ENCODE peak calls at places on chromosomes 16 and 17, in six cellular contexts. K, R, B, O, N and V are unnamed samples.

GRCh38 chr17:29664743-29665479 is 42.2 kb upstream of the CORO6 start:
- DNase-seq in N (no peak), O (no peak), R (no peak), B (peak), K (no peak), V (no peak)

GRCh38 chr17:71677444-71677843 is 443.4 kb upstream of the SOX9 start:
- DNase-seq in O (no peak), N (no peak), B (no peak), K (no peak), R (no peak), V (no peak)

GRCh38 chr17:7610641-7611040 is 4.1 kb downstream of the FXR2 start:
- DNase-seq in R (no peak), K (no peak), O (no peak), N (no peak), B (no peak), V (no peak)

GRCh38 chr16:63577891-63578290 is 1541.7 kb upstream of the CDH8 start:
- DNase-seq in O (no peak), K (no peak), R (no peak), N (no peak), B (no peak), V (no peak)

GRCh38 chr16:57837305-57838125 is 35.2 kb upstream of the KIFC3 start:
- DNase-seq in B (no peak), R (no peak), O (no peak), N (no peak), K (no peak), V (no peak)

GRCh38 chr16:57382535-57383275 is 10.4 kb downstream of the CX3CL1 start:
- DNase-seq in N (no peak), O (no peak), R (no peak), B (no peak), K (no peak), V (no peak)

GRCh38 chr17:50693041-50693682 is 14.6 kb downstream of the ANKRD40 start:
- DNase-seq in N (no peak), O (no peak), B (no peak), K (no peak), R (no peak), V (no peak)

GRCh38 chr17:77892469-77893143 is 65.9 kb upstream of the TNRC6C start:
- DNase-seq in O (no peak), N (no peak), K (no peak), R (no peak), B (no peak), V (no peak)

GRCh38 chr17:67718325-67718941 is 697 bp downstream of the NOL11 start:
- DNase-seq in B (peak), R (peak), K (no peak), O (no peak), N (no peak), V (peak)

GRCh38 chr17:50634123-50634914 is at the start of gene ABCC3:
- DNase-seq in B (no peak), O (no peak), N (peak), R (peak), K (peak), V (no peak)

DNA sequence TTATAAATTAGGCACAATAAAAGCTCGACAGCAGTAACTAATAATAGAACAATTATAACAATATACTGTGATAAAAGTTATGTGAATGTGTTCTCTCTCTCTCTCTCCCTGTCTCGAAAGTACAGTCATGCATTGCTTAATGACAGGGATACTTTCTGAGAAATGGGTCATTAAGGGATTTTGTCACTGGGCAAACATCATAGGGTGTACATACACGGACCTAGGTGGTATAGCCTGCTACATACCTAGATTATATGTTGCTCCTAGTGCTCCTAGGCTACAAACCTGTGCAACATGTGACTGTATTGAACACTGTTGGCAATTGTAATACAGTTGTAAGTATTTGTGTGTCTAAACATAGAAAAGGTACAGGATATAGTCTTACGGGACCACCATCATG is 6.9 kb downstream of the ZNRF1 start:
- DNase-seq in O (no peak), R (no peak), K (no peak), N (no peak), B (no peak), V (no peak)
- H3K4me3 ChIP-seq in O (no peak), R (no peak), K (no peak), N (no peak), B (no peak), V (no peak)

GRCh38 chr17:54899721-54900456 is 763 bp upstream of the TOM1L1 start:
- DNase-seq in O (no peak), R (peak), B (no peak), N (peak), K (no peak), V (no peak)

GRCh38 chr17:54899201-54899600 is 1.5 kb upstream of the TOM1L1 start:
- DNase-seq in B (no peak), O (no peak), N (no peak), K (no peak), R (no peak), V (no peak)

GRCh38 chr17:54901230-54901847 is 687 bp downstream of the TOM1L1 start:
- DNase-seq in R (peak), K (no peak), O (no peak), N (peak), B (peak), V (no peak)

GRCh38 chr17:54902017-54902416 is 1.4 kb downstream of the TOM1L1 start:
- DNase-seq in K (no peak), O (no peak), R (no peak), B (no peak), N (no peak), V (no peak)

GRCh38 chr17:54900457-54901229 is at the start of gene TOM1L1:
- DNase-seq in N (peak), K (peak), B (peak), O (peak), R (peak), V (peak)
- TF ChIP-seq CTCF in N (peak), K (no peak), B (no peak), O (peak), R (peak), V (no peak)

GRCh38 chr17:4014148-4014927 is 50.1 kb upstream of the ATP2A3 start:
- DNase-seq in R (no peak), O (no peak), N (no peak), B (no peak), K (no peak), V (no peak)
- H3K27ac ChIP-seq in R (no peak), O (no peak), N (no peak), B (no peak), K (no peak), V (no peak)

GRCh38 chr16:85906349-85906748 is 7.4 kb downstream of the IRF8 start:
- DNase-seq in N (peak), K (no peak), O (no peak), B (no peak), R (no peak), V (no peak)
- H3K4me3 ChIP-seq in N (no peak), K (no peak), O (no peak), B (no peak), R (no peak), V (no peak)